ENCODE peak calls at places on chromosome 2, in six cellular contexts. B is NT2/D1, F is K562, A is HepG2, C is H1, K is GM12878. U is an unnamed sample.

GRCh38 chr2:143259368-143259958 is 130.2 kb downstream of the ARHGAP15 start:
- DNase-seq in B (peak), F (peak), A (peak), C (peak), K (peak), U (peak)

GRCh38 chr2:12236136-12236834 is 480.5 kb upstream of the TRIB2 start:
- DNase-seq in B (no peak), F (no peak), A (no peak), C (no peak), K (no peak), U (no peak)

GRCh38 chr2:28565720-28566295 is 69.9 kb downstream of the PLB1 start:
- DNase-seq in B (no peak), F (no peak), A (no peak), C (no peak), K (no peak), U (no peak)

GRCh38 chr2:132384491-132385186 is 32.0 kb upstream of the GPR39 start:
- DNase-seq in B (no peak), F (no peak), A (no peak), C (no peak), K (no peak), U (no peak)

GRCh38 chr2:124798551-124798950 is 773.5 kb downstream of the CNTNAP5 start:
- DNase-seq in B (no peak), F (no peak), A (no peak), C (no peak), K (no peak), U (no peak)

GRCh38 chr2:145199832-145200231 is 679.9 kb upstream of the ZEB2 start:
- DNase-seq in B (no peak), F (no peak), A (no peak), C (no peak), K (no peak), U (no peak)

GRCh38 chr2:2102870-2103269 is 228.2 kb downstream of the MYT1L start:
- DNase-seq in B (no peak), F (no peak), A (no peak), C (no peak), K (no peak), U (no peak)

GRCh38 chr2:45691600-45691999 is 40.1 kb downstream of the PRKCE start:
- DNase-seq in B (no peak), F (no peak), A (no peak), C (no peak), K (no peak), U (no peak)

GRCh38 chr2:175175896-175176295 is 5.6 kb downstream of the ATP5MC3 start:
- DNase-seq in B (no peak), F (no peak), A (no peak), C (no peak), K (no peak), U (no peak)

GRCh38 chr2:127625146-127625943 is 20.6 kb upstream of the GPR17 start:
- DNase-seq in B (no peak), F (no peak), A (no peak), C (no peak), K (no peak), U (no peak)

GRCh38 chr2:127661072-127661618 is 14.2 kb downstream of the LIMS2 start:
- DNase-seq in B (no peak), F (no peak), A (no peak), C (no peak), K (no peak), U (no peak)

GRCh38 chr2:42917374-42918017 is 125.1 kb upstream of the HAAO start:
- DNase-seq in B (no peak), F (no peak), A (no peak), C (no peak), K (no peak), U (no peak)

GRCh38 chr2:11786191-11786590 is 39.8 kb downstream of the LPIN1 start:
- DNase-seq in B (no peak), F (no peak), A (no peak), C (no peak), K (no peak), U (no peak)

GRCh38 chr2:105952131-105952530 is 207.4 kb downstream of the NCK2 start:
- DNase-seq in B (peak), F (no peak), A (no peak), C (no peak), K (no peak), U (no peak)

GRCh38 chr2:196294510-196294909 is 123.1 kb upstream of the STK17B start:
- DNase-seq in B (no peak), F (no peak), A (no peak), C (no peak), K (no peak), U (no peak)

GRCh38 chr2:67797801-67798535 is 264.8 kb downstream of the C1D start:
- DNase-seq in B (no peak), F (no peak), A (no peak), C (no peak), K (no peak), U (no peak)

GRCh38 chr2:44348385-44348784 is 12.9 kb downstream of the PREPL start:
- DNase-seq in B (no peak), F (no peak), A (no peak), C (no peak), K (no peak), U (no peak)

GRCh38 chr2:144508162-144508765 is 11.7 kb downstream of the ZEB2 start:
- DNase-seq in B (no peak), F (no peak), A (no peak), C (no peak), K (no peak), U (no peak)

GRCh38 chr2:55590810-55591440 is 26.5 kb downstream of the PPP4R3B start:
- DNase-seq in B (no peak), F (peak), A (no peak), C (no peak), K (peak), U (peak)

GRCh38 chr2:1751768-1752725 is 7.7 kb upstream of the PXDN start:
- DNase-seq in B (no peak), F (no peak), A (no peak), C (no peak), K (no peak), U (no peak)

GRCh38 chr2:232325324-232326273 is 53.0 kb upstream of the ALPP start:
- DNase-seq in B (peak), F (peak), A (peak), C (no peak), K (no peak), U (no peak)

GRCh38 chr2:216936954-216937357 is 77.1 kb upstream of the TNP1 start:
- DNase-seq in B (no peak), F (no peak), A (no peak), C (no peak), K (no peak), U (no peak)

GRCh38 chr2:71791501-71792135 is 338.3 kb downstream of the DYSF start:
- DNase-seq in B (no peak), F (no peak), A (no peak), C (no peak), K (no peak), U (no peak)

GRCh38 chr2:174341995-174342571 is 7.3 kb downstream of the SP9 start:
- DNase-seq in B (no peak), F (no peak), A (no peak), C (no peak), K (no peak), U (no peak)

GRCh38 chr2:71071681-71072398 is 3.4 kb downstream of the NAGK start:
- DNase-seq in B (no peak), F (no peak), A (no peak), C (no peak), K (peak), U (no peak)

GRCh38 chr2:16633632-16634430 is 31.8 kb downstream of the CYRIA start:
- DNase-seq in B (no peak), F (no peak), A (no peak), C (no peak), K (no peak), U (no peak)

GRCh38 chr2:109134741-109135571 is 6.0 kb downstream of the SH3RF3 start:
- DNase-seq in B (no peak), F (no peak), A (no peak), C (no peak), K (no peak), U (no peak)

GRCh38 chr2:239009001-239009961 is 161.4 kb downstream of the TWIST2 start:
- DNase-seq in B (no peak), F (no peak), A (no peak), C (no peak), K (no peak), U (no peak)

GRCh38 chr2:5959836-5960820 is 267.9 kb downstream of the SOX11 start:
- DNase-seq in B (no peak), F (no peak), A (no peak), C (no peak), K (no peak), U (no peak)

GRCh38 chr2:9071584-9072124 is 68.2 kb upstream of the MBOAT2 start:
- DNase-seq in B (no peak), F (no peak), A (no peak), C (no peak), K (no peak), U (no peak)

GRCh38 chr2:163625632-163626031 is 110.2 kb downstream of the FIGN start:
- DNase-seq in B (no peak), F (no peak), A (no peak), C (no peak), K (no peak), U (no peak)

GRCh38 chr2:108271691-108272253 is 16.9 kb upstream of the SULT1C2 start:
- DNase-seq in B (no peak), F (peak), A (peak), C (no peak), K (no peak), U (no peak)

GRCh38 chr2:25955036-25955435 is 27.3 kb downstream of the KIF3C start:
- DNase-seq in B (no peak), F (peak), A (no peak), C (no peak), K (no peak), U (no peak)

GRCh38 chr2:54063967-54064535 is 51.4 kb upstream of the ACYP2 start:
- DNase-seq in B (no peak), F (no peak), A (no peak), C (no peak), K (no peak), U (no peak)

GRCh38 chr2:97935719-97936161 is 60.0 kb downstream of the TMEM131 start:
- DNase-seq in B (no peak), F (no peak), A (peak), C (no peak), K (no peak), U (peak)

GRCh38 chr2:42031783-42032620 is 15.8 kb upstream of the PKDCC start:
- DNase-seq in B (no peak), F (no peak), A (no peak), C (no peak), K (no peak), U (no peak)

GRCh38 chr2:46340740-46341420 is 43.7 kb downstream of the EPAS1 start:
- DNase-seq in B (no peak), F (peak), A (no peak), C (no peak), K (no peak), U (no peak)

GRCh38 chr2:100902833-100903405 is 83.0 kb downstream of the NPAS2 start:
- DNase-seq in B (no peak), F (no peak), A (peak), C (no peak), K (no peak), U (peak)
- TF ChIP-seq ZNF274 in B (no peak), F (no peak), A (no peak), C (no peak), K (no peak), U (no peak)

GRCh38 chr2:224158061-224158460 is 119.0 kb upstream of the SERPINE2 start:
- DNase-seq in B (no peak), F (no peak), A (no peak), C (no peak), K (no peak), U (no peak)

GRCh38 chr2:224156436-224156835 is 117.3 kb upstream of the SERPINE2 start:
- DNase-seq in B (no peak), F (no peak), A (no peak), C (no peak), K (no peak), U (no peak)

GRCh38 chr2:224155371-224155770 is 116.3 kb upstream of the SERPINE2 start:
- DNase-seq in B (no peak), F (no peak), A (no peak), C (no peak), K (no peak), U (no peak)

GRCh38 chr2:224157655-224158054 is 118.6 kb upstream of the SERPINE2 start:
- DNase-seq in B (no peak), F (no peak), A (no peak), C (no peak), K (no peak), U (no peak)

DNA sequence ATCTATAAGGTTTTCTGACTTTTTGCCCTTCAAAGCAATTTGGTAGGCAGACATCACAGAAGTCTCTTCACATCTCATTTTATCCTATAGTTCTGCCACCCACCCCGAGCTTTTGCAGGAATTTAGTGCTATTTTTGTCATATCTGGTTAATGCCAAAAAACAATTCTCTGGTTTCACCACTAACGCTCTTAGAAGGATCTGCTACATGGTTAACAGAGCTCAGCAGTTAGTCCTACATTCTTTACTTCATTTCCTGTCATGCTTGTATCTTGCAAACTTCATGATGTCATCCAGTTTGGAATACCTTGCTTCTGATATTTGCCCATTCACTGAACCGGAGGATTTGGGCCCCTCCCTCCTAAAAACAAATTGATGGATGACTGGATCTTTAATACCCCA is 116.8 kb upstream of the SERPINE2 start:
- DNase-seq in B (no peak), F (no peak), A (no peak), C (no peak), K (no peak), U (no peak)
- TF ChIP-seq ZNF274 in B (no peak), F (no peak), A (no peak), C (no peak), K (no peak), U (no peak)

GRCh38 chr2:129929321-129930290 is 49.9 kb upstream of the RAB6C start:
- DNase-seq in B (no peak), F (no peak), A (no peak), C (no peak), K (no peak), U (no peak)
- TF ChIP-seq ZNF274 in B (no peak), F (no peak), A (no peak), C (no peak), K (no peak), U (no peak)

GRCh38 chr2:218378053-218378452 is 4.0 kb upstream of the SLC11A1 start:
- DNase-seq in B (no peak), F (no peak), A (no peak), C (no peak), K (no peak), U (no peak)
- TF ChIP-seq ZNF274 in B (no peak), F (no peak), A (no peak), C (no peak), K (no peak), U (no peak)

GRCh38 chr2:99597616-99598015 is 107.8 kb upstream of the REV1 start:
- DNase-seq in B (no peak), F (no peak), A (no peak), C (no peak), K (no peak), U (no peak)

GRCh38 chr2:99598435-99598834 is 108.6 kb upstream of the REV1 start:
- DNase-seq in B (no peak), F (no peak), A (no peak), C (no peak), K (no peak), U (no peak)

GRCh38 chr2:99595373-99595772 is 105.6 kb upstream of the REV1 start:
- DNase-seq in B (no peak), F (no peak), A (no peak), C (no peak), K (no peak), U (no peak)

DNA sequence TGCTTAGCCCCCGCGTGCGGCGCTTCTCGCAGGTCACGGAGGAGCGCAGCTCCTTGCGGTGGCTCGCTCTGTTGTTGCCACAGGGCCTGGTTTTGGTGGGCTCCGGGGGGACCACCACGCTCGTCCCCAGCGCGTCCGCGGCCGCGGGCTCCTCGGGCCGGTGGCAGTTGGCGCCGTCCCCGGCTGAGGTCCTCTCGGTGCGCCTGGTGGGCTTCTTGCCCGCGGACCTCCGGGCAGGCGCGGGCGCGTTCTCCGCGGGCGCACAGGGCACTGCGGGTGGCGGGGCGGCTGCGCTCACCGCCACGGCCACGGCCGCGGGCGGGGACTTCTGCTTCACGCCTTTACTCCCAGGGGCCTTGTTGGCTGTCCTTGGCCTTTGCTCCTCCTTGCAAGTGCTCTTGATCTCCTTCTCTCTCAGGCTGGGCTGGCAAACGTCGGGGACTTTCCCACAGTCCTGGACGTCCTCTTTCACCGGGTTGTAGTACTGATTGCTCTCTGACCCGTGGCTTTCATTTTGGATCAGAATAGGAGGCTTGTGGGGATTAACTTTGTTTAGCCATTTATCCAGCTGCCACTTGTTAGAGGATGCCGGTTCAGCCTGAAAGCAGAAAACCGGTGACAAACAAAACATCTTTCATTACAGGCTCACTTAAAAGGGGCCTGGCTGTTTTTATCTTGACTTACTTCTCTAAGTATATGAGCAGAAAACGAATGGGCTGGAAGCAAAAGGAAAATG is 104.0 kb upstream of the REV1 start:
- DNase-seq in B (no peak), F (no peak), A (no peak), C (no peak), K (no peak), U (no peak)
- TF ChIP-seq ZNF274 in B (no peak), F (no peak), A (no peak), C (no peak), K (no peak), U (no peak)

GRCh38 chr2:186848873-186849578 is at the start of gene ZSWIM2:
- DNase-seq in B (no peak), F (no peak), A (peak), C (peak), K (no peak), U (no peak)
- TF ChIP-seq ZNF274 in B (no peak), F (no peak), A (no peak), C (no peak), K (no peak), U (no peak)

GRCh38 chr2:23624915-23625314 is 239.9 kb downstream of the KLHL29 start:
- DNase-seq in B (no peak), F (no peak), A (no peak), C (no peak), K (no peak), U (no peak)

GRCh38 chr2:23624378-23624777 is 239.4 kb downstream of the KLHL29 start:
- DNase-seq in B (no peak), F (peak), A (peak), C (no peak), K (no peak), U (peak)

GRCh38 chr2:23626701-23627181 is 241.8 kb downstream of the KLHL29 start:
- DNase-seq in B (no peak), F (no peak), A (no peak), C (no peak), K (no peak), U (no peak)

GRCh38 chr2:23627236-23627990 is 242.4 kb downstream of the KLHL29 start:
- DNase-seq in B (no peak), F (no peak), A (no peak), C (no peak), K (no peak), U (no peak)

GRCh38 chr2:23625726-23626125 is 240.7 kb downstream of the KLHL29 start:
- DNase-seq in B (no peak), F (no peak), A (no peak), C (no peak), K (no peak), U (no peak)
- TF ChIP-seq ZNF274 in B (no peak), F (no peak), A (no peak), C (no peak), K (no peak), U (no peak)